ENCODE peak calls at places on chromosomes 5 and 9, in seven cellular contexts. One of them, this sample, is unnamed.
A peak's percentile ranks its signal among the peaks of the same experiment; 100 is the strongest.

GRCh38 chr9:104575451-104575850 is 6.5 kb downstream of the OR13C8 start:
- DNase-seq in endothelial cell: no peak
- DNase-seq in brain microvascular endothelial cell: no peak
- DNase-seq in foreskin fibroblast: peak; percentile 1
- DNase-seq in OCI-LY7: no peak
- DNase-seq in right atrium auricular region: no peak
- DNase-seq in nephron progenitor cell: no peak
- DNase-seq in this sample: no peak

GRCh38 chr5:90585337-90585986 is 26.9 kb downstream of the ADGRV1 start:
- DNase-seq in endothelial cell: no peak
- DNase-seq in brain microvascular endothelial cell: no peak
- DNase-seq in foreskin fibroblast: no peak
- DNase-seq in OCI-LY7: no peak
- DNase-seq in right atrium auricular region: no peak
- DNase-seq in nephron progenitor cell: no peak
- DNase-seq in this sample: no peak

GRCh38 chr9:76662476-76663281 is 101.6 kb upstream of the PCA3 start:
- DNase-seq in endothelial cell: no peak
- DNase-seq in brain microvascular endothelial cell: no peak
- DNase-seq in foreskin fibroblast: peak; percentile 22
- DNase-seq in OCI-LY7: peak; percentile 34
- DNase-seq in right atrium auricular region: no peak
- DNase-seq in nephron progenitor cell: no peak
- DNase-seq in this sample: no peak

GRCh38 chr5:165913059-165913458 is 2378.4 kb upstream of the WWC1 start:
- DNase-seq in endothelial cell: no peak
- DNase-seq in brain microvascular endothelial cell: no peak
- DNase-seq in foreskin fibroblast: no peak
- DNase-seq in OCI-LY7: no peak
- DNase-seq in right atrium auricular region: no peak
- DNase-seq in nephron progenitor cell: no peak
- DNase-seq in this sample: no peak

GRCh38 chr9:114919611-114920010 is 10.8 kb downstream of the TNFSF8 start:
- DNase-seq in endothelial cell: no peak
- DNase-seq in brain microvascular endothelial cell: no peak
- DNase-seq in foreskin fibroblast: no peak
- DNase-seq in OCI-LY7: no peak
- DNase-seq in right atrium auricular region: no peak
- DNase-seq in nephron progenitor cell: no peak
- DNase-seq in this sample: no peak

GRCh38 chr5:170076211-170076610 is 29.5 kb upstream of the FOXI1 start:
- DNase-seq in endothelial cell: no peak
- DNase-seq in brain microvascular endothelial cell: no peak
- DNase-seq in foreskin fibroblast: peak; percentile 22
- DNase-seq in OCI-LY7: no peak
- DNase-seq in right atrium auricular region: no peak
- DNase-seq in nephron progenitor cell: no peak
- DNase-seq in this sample: no peak

GRCh38 chr9:14515564-14516198 is 177.6 kb downstream of the ZDHHC21 start:
- DNase-seq in endothelial cell: no peak
- DNase-seq in brain microvascular endothelial cell: no peak
- DNase-seq in foreskin fibroblast: no peak
- DNase-seq in OCI-LY7: no peak
- DNase-seq in right atrium auricular region: no peak
- DNase-seq in nephron progenitor cell: peak; percentile 7
- DNase-seq in this sample: no peak

GRCh38 chr9:34962530-34962929 is 4.4 kb downstream of the PHF24 start:
- DNase-seq in endothelial cell: no peak
- DNase-seq in brain microvascular endothelial cell: no peak
- DNase-seq in foreskin fibroblast: no peak
- DNase-seq in OCI-LY7: no peak
- DNase-seq in right atrium auricular region: no peak
- DNase-seq in nephron progenitor cell: no peak
- DNase-seq in this sample: no peak

GRCh38 chr9:100352201-100352726 is 478 bp downstream of the TEX10 start:
- DNase-seq in endothelial cell: peak; percentile 21
- DNase-seq in brain microvascular endothelial cell: peak; percentile 12
- DNase-seq in foreskin fibroblast: peak; percentile 46
- DNase-seq in OCI-LY7: peak; percentile 59
- DNase-seq in right atrium auricular region: no peak
- DNase-seq in nephron progenitor cell: no peak
- DNase-seq in this sample: peak; percentile 55

GRCh38 chr5:139872052-139872766 is 76.6 kb downstream of the PSD2 start:
- DNase-seq in endothelial cell: no peak
- DNase-seq in brain microvascular endothelial cell: no peak
- DNase-seq in foreskin fibroblast: no peak
- DNase-seq in OCI-LY7: no peak
- DNase-seq in right atrium auricular region: no peak
- DNase-seq in nephron progenitor cell: peak; percentile 30
- DNase-seq in this sample: no peak
- TF ChIP-seq CTCF in endothelial cell: peak; percentile 29
- TF ChIP-seq CTCF in brain microvascular endothelial cell: peak; percentile 36
- TF ChIP-seq CTCF in foreskin fibroblast: no peak
- TF ChIP-seq CTCF in OCI-LY7: peak; percentile 60
- TF ChIP-seq CTCF in right atrium auricular region: no peak
- TF ChIP-seq CTCF in nephron progenitor cell: peak; percentile 13
- TF ChIP-seq CTCF in this sample: no peak

DNA sequence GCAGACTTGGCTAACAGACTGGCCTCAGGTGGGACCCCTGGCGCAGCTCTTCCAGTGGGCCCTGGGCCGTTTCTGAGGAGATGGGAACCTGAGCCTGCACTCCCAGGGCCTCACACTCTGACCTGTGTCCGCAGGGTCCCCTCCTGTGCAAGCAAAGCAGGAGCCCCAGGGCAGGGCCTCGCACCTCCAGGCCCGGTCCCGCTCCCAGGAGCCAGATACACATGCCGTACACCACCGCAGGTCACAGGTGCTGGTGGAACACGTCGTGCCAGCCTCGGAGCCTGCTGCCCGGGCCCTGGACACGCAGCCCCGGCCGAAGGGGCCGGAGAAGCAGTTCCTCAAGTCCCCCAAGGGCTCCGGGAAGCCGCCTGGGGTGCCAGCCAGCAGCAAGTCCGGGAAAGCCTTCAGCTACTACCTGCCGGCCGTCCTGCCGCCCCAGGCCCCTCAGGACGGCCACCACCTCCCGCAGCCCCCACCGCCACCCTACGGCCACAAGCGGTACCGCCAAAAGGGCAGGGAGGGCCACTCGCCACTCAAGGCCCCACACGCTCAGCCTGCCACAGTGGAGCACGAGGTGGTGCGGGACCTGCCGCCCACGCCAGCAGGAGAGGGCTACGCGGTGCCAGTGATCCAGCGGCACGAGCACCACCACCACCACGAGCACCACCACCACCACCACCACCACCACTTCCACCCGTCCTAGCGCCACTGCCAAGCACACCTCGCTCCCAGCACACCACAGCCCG is 29.2 kb downstream of the NKD2 start:
- DNase-seq in endothelial cell: no peak
- DNase-seq in brain microvascular endothelial cell: no peak
- DNase-seq in foreskin fibroblast: no peak
- DNase-seq in OCI-LY7: no peak
- DNase-seq in right atrium auricular region: no peak
- DNase-seq in nephron progenitor cell: peak; percentile 2
- DNase-seq in this sample: no peak
- TF ChIP-seq CTCF in endothelial cell: no peak
- TF ChIP-seq CTCF in brain microvascular endothelial cell: no peak
- TF ChIP-seq CTCF in foreskin fibroblast: no peak
- TF ChIP-seq CTCF in OCI-LY7: no peak
- TF ChIP-seq CTCF in right atrium auricular region: no peak
- TF ChIP-seq CTCF in nephron progenitor cell: no peak
- TF ChIP-seq CTCF in this sample: no peak

GRCh38 chr9:132804576-132805295 is 73.3 kb downstream of the AK8 start:
- DNase-seq in endothelial cell: no peak
- DNase-seq in brain microvascular endothelial cell: no peak
- DNase-seq in foreskin fibroblast: no peak
- DNase-seq in OCI-LY7: peak; percentile 6
- DNase-seq in right atrium auricular region: peak; percentile 23
- DNase-seq in nephron progenitor cell: peak; percentile 51
- DNase-seq in this sample: no peak
- TF ChIP-seq CTCF in endothelial cell: no peak
- TF ChIP-seq CTCF in brain microvascular endothelial cell: no peak
- TF ChIP-seq CTCF in foreskin fibroblast: no peak
- TF ChIP-seq CTCF in OCI-LY7: no peak
- TF ChIP-seq CTCF in right atrium auricular region: no peak
- TF ChIP-seq CTCF in nephron progenitor cell: no peak
- TF ChIP-seq CTCF in this sample: no peak

DNA sequence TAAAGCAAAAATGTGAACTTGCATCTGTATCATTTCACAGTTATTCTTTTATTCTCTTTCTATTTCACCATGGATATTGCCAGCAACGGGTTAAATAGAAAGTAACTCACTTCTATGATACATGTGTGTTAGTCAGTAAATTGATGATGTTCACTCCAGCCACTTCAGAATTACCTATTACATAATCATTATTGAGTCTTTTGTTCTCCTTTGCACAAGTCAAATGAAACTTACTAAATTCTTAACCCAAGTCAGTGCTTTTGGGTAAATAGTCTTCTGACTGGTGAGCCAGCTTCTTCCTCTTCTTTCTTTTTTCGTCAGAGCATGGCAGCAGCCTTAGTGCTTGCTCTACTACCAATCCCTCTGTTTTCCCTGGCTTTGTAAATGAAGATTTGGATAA is 344.3 kb downstream of the RAB3C start:
- DNase-seq in endothelial cell: no peak
- DNase-seq in brain microvascular endothelial cell: no peak
- DNase-seq in foreskin fibroblast: no peak
- DNase-seq in OCI-LY7: no peak
- DNase-seq in right atrium auricular region: no peak
- DNase-seq in nephron progenitor cell: no peak
- DNase-seq in this sample: no peak
- TF ChIP-seq CTCF in endothelial cell: no peak
- TF ChIP-seq CTCF in brain microvascular endothelial cell: no peak
- TF ChIP-seq CTCF in foreskin fibroblast: no peak
- TF ChIP-seq CTCF in OCI-LY7: no peak
- TF ChIP-seq CTCF in right atrium auricular region: no peak
- TF ChIP-seq CTCF in nephron progenitor cell: no peak
- TF ChIP-seq CTCF in this sample: no peak

GRCh38 chr9:83233647-83234046 is 170.7 kb upstream of the RASEF start:
- DNase-seq in endothelial cell: no peak
- DNase-seq in brain microvascular endothelial cell: no peak
- DNase-seq in foreskin fibroblast: no peak
- DNase-seq in OCI-LY7: no peak
- DNase-seq in right atrium auricular region: no peak
- DNase-seq in nephron progenitor cell: no peak
- DNase-seq in this sample: no peak

GRCh38 chr9:83236029-83236696 is 173.2 kb upstream of the RASEF start:
- DNase-seq in endothelial cell: no peak
- DNase-seq in brain microvascular endothelial cell: no peak
- DNase-seq in foreskin fibroblast: no peak
- DNase-seq in OCI-LY7: no peak
- DNase-seq in right atrium auricular region: no peak
- DNase-seq in nephron progenitor cell: no peak
- DNase-seq in this sample: no peak

GRCh38 chr9:83235524-83235923 is 172.6 kb upstream of the RASEF start:
- DNase-seq in endothelial cell: no peak
- DNase-seq in brain microvascular endothelial cell: no peak
- DNase-seq in foreskin fibroblast: no peak
- DNase-seq in OCI-LY7: no peak
- DNase-seq in right atrium auricular region: no peak
- DNase-seq in nephron progenitor cell: no peak
- DNase-seq in this sample: no peak

GRCh38 chr9:83234541-83234940 is 171.6 kb upstream of the RASEF start:
- DNase-seq in endothelial cell: no peak
- DNase-seq in brain microvascular endothelial cell: no peak
- DNase-seq in foreskin fibroblast: no peak
- DNase-seq in OCI-LY7: no peak
- DNase-seq in right atrium auricular region: no peak
- DNase-seq in nephron progenitor cell: no peak
- DNase-seq in this sample: no peak

GRCh38 chr9:83231039-83231438 is 168.1 kb upstream of the RASEF start:
- DNase-seq in endothelial cell: peak; percentile 15
- DNase-seq in brain microvascular endothelial cell: no peak
- DNase-seq in foreskin fibroblast: peak; percentile 8
- DNase-seq in OCI-LY7: no peak
- DNase-seq in right atrium auricular region: no peak
- DNase-seq in nephron progenitor cell: no peak
- DNase-seq in this sample: no peak
- TF ChIP-seq CTCF in endothelial cell: peak; percentile 43
- TF ChIP-seq CTCF in brain microvascular endothelial cell: peak; percentile 32
- TF ChIP-seq CTCF in foreskin fibroblast: peak; percentile 63
- TF ChIP-seq CTCF in OCI-LY7: no peak
- TF ChIP-seq CTCF in right atrium auricular region: no peak
- TF ChIP-seq CTCF in nephron progenitor cell: peak; percentile 17
- TF ChIP-seq CTCF in this sample: no peak

GRCh38 chr5:146467729-146468128 is 20.6 kb downstream of the TCERG1 start:
- DNase-seq in endothelial cell: no peak
- DNase-seq in brain microvascular endothelial cell: no peak
- DNase-seq in foreskin fibroblast: no peak
- DNase-seq in OCI-LY7: no peak
- DNase-seq in right atrium auricular region: no peak
- DNase-seq in nephron progenitor cell: no peak
- DNase-seq in this sample: no peak

GRCh38 chr5:146463446-146463845 is 16.3 kb downstream of the TCERG1 start:
- DNase-seq in endothelial cell: no peak
- DNase-seq in brain microvascular endothelial cell: no peak
- DNase-seq in foreskin fibroblast: no peak
- DNase-seq in OCI-LY7: no peak
- DNase-seq in right atrium auricular region: no peak
- DNase-seq in nephron progenitor cell: no peak
- DNase-seq in this sample: no peak

GRCh38 chr5:146461319-146461718 is 14.2 kb downstream of the TCERG1 start:
- DNase-seq in endothelial cell: no peak
- DNase-seq in brain microvascular endothelial cell: no peak
- DNase-seq in foreskin fibroblast: peak; percentile 53
- DNase-seq in OCI-LY7: no peak
- DNase-seq in right atrium auricular region: no peak
- DNase-seq in nephron progenitor cell: no peak
- DNase-seq in this sample: no peak

GRCh38 chr5:146466521-146467349 is 19.6 kb downstream of the TCERG1 start:
- DNase-seq in endothelial cell: no peak
- DNase-seq in brain microvascular endothelial cell: no peak
- DNase-seq in foreskin fibroblast: peak; percentile 43
- DNase-seq in OCI-LY7: peak; percentile 15
- DNase-seq in right atrium auricular region: no peak
- DNase-seq in nephron progenitor cell: no peak
- DNase-seq in this sample: no peak
- TF ChIP-seq CTCF in endothelial cell: peak; percentile 22
- TF ChIP-seq CTCF in brain microvascular endothelial cell: peak; percentile 50
- TF ChIP-seq CTCF in foreskin fibroblast: peak; percentile 52
- TF ChIP-seq CTCF in OCI-LY7: peak; percentile 77
- TF ChIP-seq CTCF in right atrium auricular region: peak; percentile 49
- TF ChIP-seq CTCF in nephron progenitor cell: peak; percentile 12
- TF ChIP-seq CTCF in this sample: no peak

GRCh38 chr9:71721786-71722295 is 46.5 kb downstream of the CEMIP2 start:
- DNase-seq in endothelial cell: no peak
- DNase-seq in brain microvascular endothelial cell: no peak
- DNase-seq in foreskin fibroblast: no peak
- DNase-seq in OCI-LY7: no peak
- DNase-seq in right atrium auricular region: no peak
- DNase-seq in nephron progenitor cell: no peak
- DNase-seq in this sample: no peak
- TF ChIP-seq CTCF in endothelial cell: no peak
- TF ChIP-seq CTCF in brain microvascular endothelial cell: no peak
- TF ChIP-seq CTCF in foreskin fibroblast: no peak
- TF ChIP-seq CTCF in OCI-LY7: no peak
- TF ChIP-seq CTCF in right atrium auricular region: no peak
- TF ChIP-seq CTCF in nephron progenitor cell: no peak
- TF ChIP-seq CTCF in this sample: no peak